ENCODE peak calls at places on chromosomes 6 and 20, in eight cellular contexts. N, W, O, T, F, C, B and H are unnamed samples.
A peak's percentile ranks its signal among the peaks of the same experiment; 100 is the strongest.

GRCh38 chr6:168087436-168088160 is 8.6 kb upstream of the FRMD1 start:
- DNase-seq in O (no peak), B (no peak), W (no peak), F (no peak), N (no peak), T (no peak), C (no peak), H (no peak)

GRCh38 chr6:27502508-27503435 is 29.9 kb upstream of the ZNF184 start:
- DNase-seq in N (peak; percentile 39), W (peak; percentile 26), O (peak; percentile 80), C (peak; percentile 70), T (peak; percentile 29), B (peak; percentile 68), F (peak; percentile 48), H (peak; percentile 90)

GRCh38 chr20:35232575-35232974 is 6.1 kb downstream of the MMP24 start:
- DNase-seq in O (no peak), B (peak; percentile 92), T (no peak), F (peak; percentile 89), N (no peak), W (no peak), C (no peak), H (peak; percentile 43)

GRCh38 chr6:17417817-17418216 is 24.4 kb downstream of the CAP2 start:
- DNase-seq in C (peak; percentile 70), B (peak; percentile 98), N (no peak), T (no peak), F (peak; percentile 98), W (no peak), O (no peak), H (peak; percentile 82)

GRCh38 chr6:28209753-28210535 is 15.1 kb upstream of the ZSCAN9 start:
- DNase-seq in F (no peak), W (no peak), B (no peak), T (no peak), N (no peak), C (no peak), O (no peak), H (peak; percentile 21)

GRCh38 chr6:4667591-4667990 is 108.6 kb upstream of the CDYL start:
- DNase-seq in N (no peak), B (no peak), O (no peak), W (no peak), C (no peak), F (no peak), T (no peak), H (no peak)

GRCh38 chr6:131555992-131556391 is 17.0 kb upstream of the ARG1 start:
- DNase-seq in F (no peak), N (no peak), T (no peak), B (no peak), O (no peak), W (no peak), C (no peak), H (no peak)

GRCh38 chr20:36312724-36313441 is 6.7 kb downstream of the DLGAP4 start:
- DNase-seq in C (no peak), W (no peak), T (no peak), O (no peak), N (no peak), B (no peak), F (no peak), H (no peak)

GRCh38 chr6:119132211-119133004 is 53.9 kb upstream of the FAM184A start:
- DNase-seq in B (peak; percentile 40), O (no peak), C (no peak), W (no peak), N (no peak), F (no peak), T (no peak), H (no peak)

GRCh38 chr6:44178424-44179071 is 19.9 kb downstream of the CAPN11 start:
- DNase-seq in C (no peak), N (no peak), B (no peak), F (no peak), O (no peak), W (no peak), T (no peak), H (no peak)

GRCh38 chr20:46501337-46501942 is 11.9 kb downstream of the ZNF334 start:
- DNase-seq in C (no peak), F (no peak), B (no peak), N (no peak), W (no peak), O (no peak), T (no peak), H (no peak)

GRCh38 chr6:71410681-71411080 is 122.1 kb downstream of the OGFRL1 start:
- DNase-seq in C (no peak), O (no peak), B (peak; percentile 72), W (no peak), N (no peak), T (no peak), F (peak; percentile 64), H (no peak)

GRCh38 chr6:71412559-71412958 is 123.9 kb downstream of the OGFRL1 start:
- DNase-seq in W (no peak), O (no peak), B (no peak), C (no peak), F (no peak), T (no peak), N (no peak), H (no peak)

GRCh38 chr6:71408966-71409723 is 120.5 kb downstream of the OGFRL1 start:
- DNase-seq in C (no peak), O (no peak), F (peak; percentile 67), T (no peak), B (peak; percentile 68), W (no peak), N (no peak), H (peak; percentile 44)

GRCh38 chr6:71411882-71412281 is 123.3 kb downstream of the OGFRL1 start:
- DNase-seq in C (no peak), W (no peak), O (no peak), T (no peak), F (no peak), B (no peak), N (no peak), H (no peak)

GRCh38 chr6:71410164-71410566 is 121.6 kb downstream of the OGFRL1 start:
- DNase-seq in C (no peak), F (peak; percentile 47), T (no peak), W (no peak), N (no peak), O (no peak), B (peak; percentile 54), H (peak; percentile 93)
- H3K4me1 ChIP-seq in C (peaks cover 82% of the 10 kb centered on the region), F (peaks cover 52% of the 10 kb centered on the region), T (peaks cover 18% of the 10 kb centered on the region), W (peaks cover 24% of the 10 kb centered on the region), N (no peaks in the 10 kb centered on the region), O (no peaks in the 10 kb centered on the region), B (peaks cover 12% of the 10 kb centered on the region), H (peaks cover 39% of the 10 kb centered on the region)

GRCh38 chr6:112524071-112524470 is 176.9 kb downstream of the RFPL4B start:
- DNase-seq in B (no peak), C (no peak), N (no peak), O (no peak), F (no peak), T (no peak), W (no peak), H (no peak)

GRCh38 chr6:112526594-112526993 is 179.5 kb downstream of the RFPL4B start:
- DNase-seq in N (no peak), T (no peak), W (no peak), F (no peak), C (no peak), B (no peak), O (no peak), H (no peak)

GRCh38 chr6:112525749-112526148 is 178.6 kb downstream of the RFPL4B start:
- DNase-seq in W (no peak), B (no peak), T (no peak), C (no peak), F (no peak), O (no peak), N (no peak), H (no peak)

DNA sequence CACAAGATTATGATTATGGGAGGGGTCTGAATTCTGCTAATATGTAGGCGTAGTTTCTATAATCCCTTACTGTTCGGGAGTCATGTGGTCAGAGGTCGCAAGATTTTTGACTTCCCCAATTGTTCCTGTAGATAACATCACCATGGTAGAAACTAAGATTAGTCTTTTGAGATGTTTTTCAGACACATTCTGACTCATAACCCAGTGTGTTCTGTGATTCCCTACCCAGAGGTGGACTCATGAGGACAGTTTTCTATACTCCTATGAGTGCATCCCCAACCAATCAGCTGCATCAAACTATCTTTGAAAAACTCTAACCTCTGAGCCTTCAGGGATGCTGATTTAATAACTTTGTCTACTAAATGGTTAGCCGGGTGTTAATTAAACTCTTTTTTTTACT is 175.5 kb downstream of the RFPL4B start:
- DNase-seq in F (no peak), B (peak; percentile 12), O (no peak), N (no peak), T (no peak), C (no peak), W (no peak), H (no peak)
- H3K27ac ChIP-seq in F (no peak overlapping the region), B (no peak overlapping the region), O (no peak overlapping the region), N (no peak overlapping the region), T (no peak overlapping the region), C (no peak overlapping the region), W (no peak overlapping the region), H (no peak overlapping the region)

DNA sequence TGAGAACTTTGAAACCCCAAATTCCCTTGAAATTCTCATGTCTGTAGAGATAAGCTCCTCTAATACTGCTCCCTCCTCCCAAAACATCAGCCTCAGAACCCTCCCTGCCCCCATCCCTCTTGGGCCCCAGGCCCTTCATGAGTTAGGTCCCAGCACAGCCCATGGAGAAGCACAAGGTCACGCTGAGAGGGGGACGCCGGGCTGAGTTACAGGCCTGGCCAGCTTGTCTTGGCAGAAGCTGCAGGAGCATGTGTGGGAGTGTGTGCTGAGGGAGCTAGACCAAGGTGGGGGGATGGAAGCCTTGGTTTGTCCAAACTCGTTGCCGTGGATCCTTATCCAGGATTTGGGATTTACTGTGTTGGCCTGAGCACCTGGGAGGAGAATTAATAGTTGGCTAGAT is 8.5 kb upstream of the PTCRA start:
- DNase-seq in N (no peak), C (no peak), B (no peak), F (no peak), W (no peak), O (peak; percentile 74), T (no peak), H (no peak)
- TF ChIP-seq CTCF in N (no peak), C (no peak), B (no peak), F (no peak), W (no peak), O (no peak), T (no peak), H (no peak)

GRCh38 chr6:111773501-111774345 is 99.5 kb downstream of the FYN start:
- DNase-seq in O (peak; percentile 48), C (no peak), B (no peak), W (no peak), F (no peak), N (no peak), T (no peak), H (no peak)
- H3K4me1 ChIP-seq in O (peaks cover 7% of the 10 kb centered on the region), C (peaks cover 11% of the 10 kb centered on the region), B (no peaks in the 10 kb centered on the region), W (peaks cover 24% of the 10 kb centered on the region), F (peaks cover 3% of the 10 kb centered on the region), N (peaks cover 81% of the 10 kb centered on the region), T (no peaks in the 10 kb centered on the region), H (no peaks in the 10 kb centered on the region)

DNA sequence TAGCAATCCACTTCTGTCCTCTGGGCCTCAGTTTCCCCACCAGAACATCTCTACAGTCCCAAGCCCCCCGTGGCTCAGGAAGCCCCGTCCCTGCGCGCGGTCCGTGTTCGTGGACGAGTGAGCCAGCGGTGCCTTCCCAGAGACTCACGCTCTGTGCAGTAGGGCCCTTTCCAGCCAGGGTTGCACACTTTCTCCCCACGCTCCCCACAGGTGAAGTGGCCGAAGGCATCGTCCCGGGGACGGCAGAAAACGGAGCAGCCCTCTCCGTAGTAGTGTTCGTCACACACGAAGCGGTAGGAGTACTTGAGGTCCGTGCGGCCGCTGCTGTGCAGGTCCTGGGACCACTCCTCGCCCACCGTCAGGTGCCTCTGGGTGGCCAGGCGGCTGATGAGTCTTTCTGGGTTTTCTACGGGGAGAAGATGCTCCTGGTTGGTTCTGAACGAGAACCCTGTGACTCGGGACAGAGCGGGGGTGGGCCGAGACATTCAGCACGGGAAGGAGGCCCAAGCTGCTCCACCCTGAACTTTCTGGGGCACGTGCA is 2.7 kb downstream of the DLL1 start:
- DNase-seq in T (no peak), C (no peak), N (no peak), B (no peak), O (no peak), F (no peak), W (no peak), H (no peak)
- H3K27ac ChIP-seq in T (no peak overlapping the region), C (no peak overlapping the region), N (no peak overlapping the region), B (no peak overlapping the region), O (no peak overlapping the region), F (no peak overlapping the region), W (no peak overlapping the region), H (no peak overlapping the region)